ENCODE peak calls at places on chromosome X, in four cellular contexts. I is K562, U is HL-60, F is GM12878. B is an unnamed sample.

GRCh38 chrX:97027384-97027922 is 143.7 kb downstream of the RPA4 start:
- DNase-seq in I (no peak), U (no peak), F (no peak), B (no peak)

GRCh38 chrX:9182041-9182440 is 148.1 kb upstream of the FAM9B start:
- DNase-seq in I (no peak), U (no peak), F (no peak), B (no peak)

GRCh38 chrX:102976793-102977495 is 39.9 kb downstream of the RAB40AL start:
- DNase-seq in I (no peak), U (no peak), F (no peak), B (no peak)

GRCh38 chrX:43750248-43750676 is 94.2 kb downstream of the MAOA start:
- DNase-seq in I (peak), U (peak), F (no peak), B (peak)

GRCh38 chrX:44062842-44063241 is 89.7 kb upstream of the NDP start:
- DNase-seq in I (no peak), U (peak), F (no peak), B (no peak)

GRCh38 chrX:72478853-72479252 is 93.8 kb downstream of the HDAC8 start:
- DNase-seq in I (no peak), U (no peak), F (no peak), B (no peak)

GRCh38 chrX:133335027-133335426 is 80.3 kb downstream of the GPC4 start:
- DNase-seq in I (peak), U (peak), F (no peak), B (no peak)

GRCh38 chrX:17682259-17682658 is 55.0 kb upstream of the SCML1 start:
- DNase-seq in I (no peak), U (no peak), F (no peak), B (no peak)

GRCh38 chrX:46574337-46574940 is 874 bp downstream of the CHST7 start:
- DNase-seq in I (no peak), U (no peak), F (no peak), B (no peak)

GRCh38 chrX:150032742-150033141 is 94.5 kb upstream of the EOLA2 start:
- DNase-seq in I (no peak), U (no peak), F (no peak), B (no peak)

GRCh38 chrX:12076046-12076445 is 62.2 kb upstream of the FRMPD4 start:
- DNase-seq in I (no peak), U (no peak), F (no peak), B (no peak)

GRCh38 chrX:154327026-154327820 is 31.6 kb downstream of the TKTL1 start:
- DNase-seq in I (no peak), U (no peak), F (no peak), B (no peak)

GRCh38 chrX:50198348-50198747 is 2.5 kb downstream of the AKAP4 start:
- DNase-seq in I (peak), U (no peak), F (no peak), B (no peak)

GRCh38 chrX:19953145-19953544 is 37.7 kb downstream of the BCLAF3 start:
- DNase-seq in I (no peak), U (no peak), F (no peak), B (no peak)

GRCh38 chrX:25807022-25807421 is 331.1 kb upstream of the MAGEB18 start:
- DNase-seq in I (no peak), U (no peak), F (no peak), B (no peak)

GRCh38 chrX:132488092-132488749 is 617 bp downstream of the MBNL3 start:
- DNase-seq in I (no peak), U (peak), F (no peak), B (no peak)

GRCh38 chrX:153960077-153960476 is 11.5 kb downstream of the HCFC1 start:
- DNase-seq in I (no peak), U (no peak), F (no peak), B (no peak)

GRCh38 chrX:15055146-15055930 is 182.1 kb downstream of the MOSPD2 start:
- DNase-seq in I (no peak), U (no peak), F (no peak), B (no peak)

GRCh38 chrX:57364145-57364544 is 77.6 kb downstream of the FAAH2 start:
- DNase-seq in I (no peak), U (no peak), F (no peak), B (no peak)

GRCh38 chrX:71870337-71871098 is 40.1 kb upstream of the NHSL2 start:
- DNase-seq in I (peak), U (no peak), F (no peak), B (no peak)

GRCh38 chrX:155216940-155217450 is 735 bp downstream of the VBP1 start:
- DNase-seq in I (peak), U (no peak), F (peak), B (no peak)

GRCh38 chrX:104255465-104255864 is 732 bp upstream of the ESX1 start:
- DNase-seq in I (no peak), U (no peak), F (no peak), B (no peak)

GRCh38 chrX:41333744-41333993 is 293 bp upstream of the DDX3X start:
- DNase-seq in I (peak), U (no peak), F (peak), B (no peak)

GRCh38 chrX:74535633-74536141 is 78.7 kb downstream of the RLIM start:
- DNase-seq in I (peak), U (no peak), F (no peak), B (no peak)

GRCh38 chrX:134813697-134814096 is 155.4 kb upstream of the PLAC1 start:
- DNase-seq in I (no peak), U (no peak), F (no peak), B (no peak)

GRCh38 chrX:15207384-15207783 is 62.5 kb downstream of the ASB9 start:
- DNase-seq in I (no peak), U (no peak), F (no peak), B (no peak)

GRCh38 chrX:153714256-153714655 is 9.9 kb downstream of the BCAP31 start:
- DNase-seq in I (no peak), U (peak), F (no peak), B (no peak)

GRCh38 chrX:103791826-103792458 is 15.3 kb downstream of the PLP1 start:
- DNase-seq in I (no peak), U (no peak), F (no peak), B (no peak)

GRCh38 chrX:1389181-1389992 is 2.5 kb downstream of the SLC25A6 start:
- DNase-seq in I (no peak), U (no peak), F (no peak), B (no peak)

GRCh38 chrX:75155830-75156525 is at the start of gene ABCB7:
- DNase-seq in I (peak), U (peak), F (peak), B (peak)

GRCh38 chrX:39752820-39753219 is 344.9 kb downstream of the BCOR start:
- DNase-seq in I (peak), U (no peak), F (no peak), B (no peak)
- TF ChIP-seq SPI1 in I (no peak), U (no peak), F (no peak), B (no peak)

GRCh38 chrX:45479835-45480422 is 279.3 kb upstream of the DIPK2B start:
- DNase-seq in I (no peak), U (no peak), F (no peak), B (no peak)

GRCh38 chrX:45479196-45479834 is 278.6 kb upstream of the DIPK2B start:
- DNase-seq in I (no peak), U (no peak), F (no peak), B (no peak)
- TF ChIP-seq POLR2AphosphoS5 in I (no peak), U (no peak), F (no peak), B (no peak)

DNA sequence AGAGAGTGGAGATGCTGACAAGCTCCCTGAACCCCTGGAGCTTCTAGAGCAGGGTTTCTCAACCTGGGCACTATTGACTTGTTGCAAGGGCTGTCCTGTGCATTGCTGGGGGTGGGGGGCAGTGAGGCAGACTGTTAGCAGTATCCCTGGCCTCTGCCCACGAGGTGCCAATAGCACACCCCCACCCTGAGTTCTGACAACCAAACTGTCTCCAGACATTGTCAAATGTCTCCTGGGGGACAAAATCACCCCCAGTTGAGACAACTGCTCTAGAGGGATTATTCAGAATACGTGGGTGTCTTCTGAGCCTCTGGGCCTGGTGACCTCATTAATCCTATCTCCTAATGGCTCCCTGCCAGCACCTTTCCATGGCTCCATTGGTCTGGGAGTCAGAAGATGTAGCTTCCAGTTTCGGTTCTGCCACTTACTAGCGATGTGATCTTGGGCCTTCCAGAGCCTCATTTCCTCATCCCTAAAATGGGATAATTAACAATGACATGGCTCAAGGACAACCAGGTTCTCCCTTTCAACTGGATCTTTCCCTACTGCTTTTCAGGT is 17.6 kb upstream of the PJA1 start:
- DNase-seq in I (no peak), U (no peak), F (no peak), B (no peak)
- TF ChIP-seq SPI1 in I (no peak), U (no peak), F (no peak), B (no peak)

DNA sequence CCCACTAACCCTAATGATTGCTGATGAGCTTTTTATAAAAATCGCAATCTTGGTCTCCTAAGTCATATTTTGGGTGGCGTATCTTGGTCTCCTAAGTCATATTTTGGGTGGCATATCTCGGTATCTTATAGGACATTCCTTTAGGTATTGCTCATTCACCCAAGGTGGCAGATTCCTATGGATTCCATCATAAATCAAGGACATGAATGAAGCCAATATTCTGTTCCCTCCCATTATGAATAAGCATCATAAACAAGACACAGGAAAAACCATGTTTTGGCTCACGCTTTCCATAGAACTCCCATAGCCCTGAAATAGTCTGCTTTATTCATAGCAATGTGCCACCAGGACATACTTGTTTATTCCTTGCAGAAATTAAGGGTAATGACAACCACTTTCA is 95.0 kb upstream of the CD99 start:
- DNase-seq in I (no peak), U (no peak), F (no peak), B (no peak)
- TF ChIP-seq POLR2AphosphoS5 in I (no peak), U (no peak), F (no peak), B (no peak)

GRCh38 chrX:3176439-3176820 is 135.2 kb downstream of the ARSF start:
- DNase-seq in I (no peak), U (no peak), F (no peak), B (no peak)
- TF ChIP-seq SPI1 in I (no peak), U (no peak), F (no peak), B (no peak)

GRCh38 chrX:151386838-151387459 is 10.1 kb upstream of the VMA21 start:
- DNase-seq in I (no peak), U (no peak), F (no peak), B (no peak)

GRCh38 chrX:151384807-151385206 is 12.2 kb upstream of the VMA21 start:
- DNase-seq in I (no peak), U (no peak), F (no peak), B (no peak)
- TF ChIP-seq POLR2AphosphoS5 in I (no peak), U (no peak), F (no peak), B (no peak)

DNA sequence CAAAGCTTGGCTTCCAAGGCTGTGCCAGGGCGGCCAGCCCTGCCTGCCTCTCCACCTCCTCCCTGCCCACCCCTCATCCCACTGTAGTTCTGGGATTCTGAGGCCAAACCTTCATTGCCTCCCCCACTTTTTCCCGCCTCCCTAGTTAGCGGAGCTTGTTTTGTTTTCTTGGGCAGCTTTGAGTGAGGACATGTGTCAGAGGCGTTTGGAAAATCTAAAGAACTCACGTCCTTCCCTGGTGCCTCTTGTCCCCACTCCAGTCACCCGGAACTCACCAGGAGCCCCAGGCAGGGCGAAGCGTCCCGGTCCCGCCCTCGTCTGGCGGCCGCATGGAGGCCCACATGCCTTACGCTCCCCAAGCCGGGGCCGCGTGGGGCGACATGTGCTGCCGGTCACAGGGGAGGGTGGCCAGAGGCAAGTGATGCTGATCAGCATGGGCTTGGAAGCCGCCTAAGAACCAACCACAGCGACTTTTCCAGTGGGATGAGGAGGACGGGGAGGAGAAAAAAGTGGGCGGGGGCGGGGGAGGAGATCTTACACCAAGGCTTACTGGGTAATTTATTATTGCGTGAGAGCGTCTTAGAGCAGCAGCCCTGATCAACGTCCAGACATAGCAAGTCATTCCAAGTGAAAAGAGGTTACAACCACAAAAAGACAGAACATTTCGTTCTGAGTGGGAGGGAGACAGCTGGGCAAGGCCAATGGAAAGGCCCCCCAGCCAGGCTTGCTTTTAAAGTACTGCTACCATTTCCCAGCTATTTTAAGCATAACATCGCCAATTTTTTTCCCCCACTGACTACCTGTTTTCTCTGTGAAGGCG is 48.5 kb downstream of the PRPS1 start:
- DNase-seq in I (peak), U (no peak), F (no peak), B (no peak)
- TF ChIP-seq SPI1 in I (no peak), U (no peak), F (no peak), B (no peak)

DNA sequence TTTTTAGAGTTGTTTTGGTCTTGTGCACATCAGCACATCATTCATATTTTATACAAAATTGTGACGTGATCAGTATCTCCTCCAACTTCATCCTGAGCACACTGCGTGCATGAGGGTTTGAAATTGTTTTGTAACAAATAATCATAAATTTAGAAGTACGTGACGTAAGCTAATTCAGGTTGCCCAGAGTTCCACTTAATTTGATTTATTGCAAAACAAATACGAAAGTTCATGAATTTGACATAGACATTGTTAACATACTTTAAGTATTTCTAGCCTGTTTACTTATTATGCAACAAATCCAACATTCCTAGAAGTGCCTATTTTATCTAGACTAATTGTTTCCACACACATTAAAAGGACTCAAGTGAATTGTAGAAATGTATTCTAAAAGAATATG is 48.3 kb downstream of the MAP7D3 start:
- DNase-seq in I (no peak), U (no peak), F (no peak), B (no peak)
- TF ChIP-seq POLR2AphosphoS5 in I (no peak), U (no peak), F (no peak), B (no peak)

B was measured in GM12891.